ENCODE peak calls at places on chromosomes 1 and 21, in ten cellular contexts. B, O, S, H, A, P, X, N, V and C are unnamed samples.

GRCh38 chr1:56824956-56825355 is 5.8 kb upstream of the FYB2 start:
- DNase-seq in H (no peak), P (no peak), V (no peak), X (no peak), O (no peak), S (no peak), A (no peak), B (no peak), N (peak), C (no peak)

GRCh38 chr21:28761709-28762356 is 230.8 kb downstream of the LTN1 start:
- DNase-seq in V (no peak), B (no peak), H (no peak), O (no peak), S (no peak), X (no peak), P (no peak), N (no peak), A (no peak), C (no peak)

GRCh38 chr1:14949836-14950674 is 203.5 kb upstream of the TMEM51 start:
- DNase-seq in S (no peak), V (no peak), X (no peak), H (no peak), O (no peak), B (no peak), P (no peak), N (no peak), A (no peak), C (no peak)

GRCh38 chr1:107680579-107680985 is 284.4 kb downstream of the VAV3 start:
- DNase-seq in H (no peak), X (no peak), N (no peak), P (no peak), O (no peak), A (no peak), B (no peak), V (no peak), S (no peak), C (no peak)

GRCh38 chr1:157347508-157347907 is 204.8 kb downstream of the FCRL5 start:
- DNase-seq in S (no peak), V (no peak), A (no peak), H (no peak), N (no peak), O (no peak), P (no peak), B (no peak), X (no peak), C (no peak)

GRCh38 chr1:59302871-59303270 is 6.0 kb downstream of the FGGY start:
- DNase-seq in P (no peak), X (no peak), O (no peak), S (no peak), N (no peak), B (no peak), H (no peak), A (no peak), V (no peak), C (no peak)

GRCh38 chr21:36022704-36023103 is 37.6 kb downstream of the SETD4 start:
- DNase-seq in P (no peak), H (no peak), B (no peak), S (no peak), V (no peak), A (no peak), N (no peak), O (no peak), X (no peak), C (no peak)

GRCh38 chr1:245872475-245872874 is 634.6 kb downstream of the SMYD3 start:
- DNase-seq in O (no peak), P (no peak), S (no peak), V (no peak), N (no peak), X (no peak), A (no peak), B (no peak), H (no peak), C (no peak)

GRCh38 chr1:24641646-24642151 is 1.4 kb upstream of the SRRM1 start:
- DNase-seq in V (peak), S (no peak), O (peak), N (no peak), B (no peak), H (no peak), P (peak), A (peak), X (no peak), C (peak)

GRCh38 chr1:105483436-105483835 is 1573.0 kb upstream of the PRMT6 start:
- DNase-seq in N (no peak), O (no peak), X (no peak), P (no peak), A (no peak), S (no peak), H (no peak), V (no peak), B (no peak), C (no peak)

GRCh38 chr1:190809312-190809711 is 331.6 kb upstream of the BRINP3 start:
- DNase-seq in P (no peak), V (no peak), N (no peak), X (no peak), O (no peak), S (no peak), B (no peak), A (no peak), H (no peak), C (no peak)

GRCh38 chr1:1331068-1331965 is at the start of gene TAS1R3:
- DNase-seq in O (no peak), X (no peak), H (no peak), B (no peak), N (no peak), S (no peak), P (no peak), V (no peak), A (no peak), C (no peak)

GRCh38 chr1:93888900-93889299 is 9.9 kb upstream of the DNTTIP2 start:
- DNase-seq in X (no peak), N (no peak), A (no peak), S (no peak), O (no peak), V (no peak), B (no peak), P (no peak), H (no peak), C (no peak)

GRCh38 chr21:29372063-29372802 is 73.5 kb downstream of the BACH1 start:
- DNase-seq in N (no peak), O (peak), B (no peak), P (no peak), X (peak), H (no peak), V (peak), S (peak), A (no peak), C (no peak)

GRCh38 chr1:109717729-109718128 is 5.7 kb downstream of the GSTM5 start:
- DNase-seq in A (no peak), N (no peak), H (no peak), B (no peak), V (no peak), O (no peak), P (no peak), X (no peak), S (no peak), C (no peak)

GRCh38 chr1:63713627-63714481 is 60.0 kb upstream of the ROR1 start:
- DNase-seq in N (no peak), P (no peak), O (no peak), S (no peak), A (no peak), B (no peak), V (no peak), H (no peak), X (no peak), C (no peak)

GRCh38 chr1:232529747-232530146 is 100.2 kb downstream of the SIPA1L2 start:
- DNase-seq in N (no peak), X (no peak), H (no peak), S (no peak), P (no peak), O (peak), V (no peak), A (no peak), B (no peak), C (no peak)

GRCh38 chr1:227793948-227794812 is 21.3 kb upstream of the PRSS38 start:
- DNase-seq in S (no peak), O (peak), B (no peak), P (peak), H (no peak), A (peak), N (no peak), V (no peak), X (no peak), C (peak)